ENCODE peak calls at places on chromosomes 5 and 9, in nine cellular contexts. F, Q, Y, H, D, O, A, E and M are unnamed samples.

GRCh38 chr5:154333016-154333415 is 112.8 kb upstream of the SAP30L start:
- DNase-seq in Y (no peak), O (no peak), D (no peak), E (no peak), H (no peak), F (no peak), Q (no peak), A (no peak), M (no peak)

GRCh38 chr9:89036862-89037261 is 45.6 kb downstream of the S1PR3 start:
- DNase-seq in A (peak; percentile 58), F (no peak), Q (no peak), E (no peak), D (no peak), H (no peak), Y (no peak), O (no peak), M (no peak)

GRCh38 chr9:4117835-4118610 is 181.8 kb downstream of the GLIS3 start:
- DNase-seq in Q (no peak), A (no peak), E (peak; percentile 28), Y (no peak), F (no peak), O (no peak), H (peak; percentile 28), D (no peak), M (no peak)

GRCh38 chr9:137272241-137273094 is 5.1 kb upstream of the TOR4A start:
- DNase-seq in D (no peak), H (no peak), Y (no peak), E (no peak), A (no peak), Q (no peak), F (no peak), O (no peak), M (peak; percentile 61)

GRCh38 chr5:137315534-137316345 is 183.4 kb downstream of the SPOCK1 start:
- DNase-seq in F (no peak), Y (no peak), E (no peak), Q (no peak), D (no peak), O (peak; percentile 57), H (no peak), A (peak; percentile 53), M (no peak)

GRCh38 chr5:8577792-8578191 is 708.8 kb downstream of the MTRR start:
- DNase-seq in D (no peak), A (no peak), H (no peak), E (no peak), F (no peak), Q (no peak), O (no peak), Y (no peak), M (no peak)

GRCh38 chr9:38243993-38244392 is 148.5 kb upstream of the ALDH1B1 start:
- DNase-seq in A (no peak), F (no peak), Y (no peak), Q (no peak), E (no peak), H (no peak), D (no peak), O (no peak), M (no peak)

GRCh38 chr5:38466444-38467189 is 89.8 kb downstream of the LIFR start:
- DNase-seq in A (peak; percentile 86), F (no peak), D (no peak), H (no peak), Y (peak; percentile 79), Q (no peak), O (no peak), E (no peak), M (no peak)

GRCh38 chr5:1490360-1490759 is 33.4 kb downstream of the LPCAT1 start:
- DNase-seq in A (no peak), Y (no peak), O (no peak), F (no peak), H (no peak), E (no peak), D (no peak), Q (no peak), M (no peak)
- H3K9me3 ChIP-seq in A (no peaks in the 10 kb centered on the region), Y (no peaks in the 10 kb centered on the region), O (no peaks in the 10 kb centered on the region), F (no peaks in the 10 kb centered on the region), H (no peaks in the 10 kb centered on the region), E (no peaks in the 10 kb centered on the region), D (no peaks in the 10 kb centered on the region), Q (no peaks in the 10 kb centered on the region), M (no peaks in the 10 kb centered on the region)

GRCh38 chr5:43034591-43034968 is 5.5 kb downstream of the ANXA2R start:
- DNase-seq in E (no peak), Q (peak; percentile 31), O (no peak), F (no peak), H (no peak), Y (no peak), A (no peak), D (peak; percentile 84), M (no peak)

GRCh38 chr5:43037929-43038510 is 2.1 kb downstream of the ANXA2R start:
- DNase-seq in D (peak; percentile 91), H (no peak), Y (no peak), F (no peak), O (no peak), A (no peak), E (peak; percentile 60), Q (peak; percentile 72), M (no peak)

GRCh38 chr5:43036856-43037711 is 3.0 kb downstream of the ANXA2R start:
- DNase-seq in H (no peak), A (no peak), D (peak; percentile 64), Q (peak; percentile 21), F (no peak), Y (no peak), E (no peak), O (no peak), M (no peak)

GRCh38 chr5:43038523-43038989 is 1.6 kb downstream of the ANXA2R start:
- DNase-seq in H (no peak), E (peak; percentile 47), Q (peak; percentile 54), F (no peak), O (no peak), Y (no peak), D (peak; percentile 87), A (no peak), M (no peak)

GRCh38 chr5:43036409-43036808 is 3.7 kb downstream of the ANXA2R start:
- DNase-seq in A (no peak), Y (no peak), E (no peak), Q (no peak), O (no peak), F (no peak), H (no peak), D (peak; percentile 23), M (no peak)
- H3K9me3 ChIP-seq in A (no peaks in the 10 kb centered on the region), Y (no peaks in the 10 kb centered on the region), E (no peaks in the 10 kb centered on the region), Q (no peaks in the 10 kb centered on the region), O (no peaks in the 10 kb centered on the region), F (no peaks in the 10 kb centered on the region), H (no peaks in the 10 kb centered on the region), D (no peaks in the 10 kb centered on the region), M (no peaks in the 10 kb centered on the region)

GRCh38 chr5:141261238-141261546 is 16.0 kb downstream of the PCDHB15 start:
- DNase-seq in D (no peak), Y (no peak), F (no peak), A (no peak), O (no peak), E (no peak), Q (no peak), H (no peak), M (no peak)

GRCh38 chr5:141258464-141258863 is 13.3 kb downstream of the PCDHB15 start:
- DNase-seq in E (no peak), O (no peak), D (no peak), F (no peak), Q (no peak), A (no peak), Y (no peak), H (no peak), M (no peak)

GRCh38 chr5:141258948-141259347 is 13.8 kb downstream of the PCDHB15 start:
- DNase-seq in Y (no peak), E (no peak), Q (no peak), A (no peak), H (no peak), F (no peak), D (no peak), O (no peak), M (no peak)

DNA sequence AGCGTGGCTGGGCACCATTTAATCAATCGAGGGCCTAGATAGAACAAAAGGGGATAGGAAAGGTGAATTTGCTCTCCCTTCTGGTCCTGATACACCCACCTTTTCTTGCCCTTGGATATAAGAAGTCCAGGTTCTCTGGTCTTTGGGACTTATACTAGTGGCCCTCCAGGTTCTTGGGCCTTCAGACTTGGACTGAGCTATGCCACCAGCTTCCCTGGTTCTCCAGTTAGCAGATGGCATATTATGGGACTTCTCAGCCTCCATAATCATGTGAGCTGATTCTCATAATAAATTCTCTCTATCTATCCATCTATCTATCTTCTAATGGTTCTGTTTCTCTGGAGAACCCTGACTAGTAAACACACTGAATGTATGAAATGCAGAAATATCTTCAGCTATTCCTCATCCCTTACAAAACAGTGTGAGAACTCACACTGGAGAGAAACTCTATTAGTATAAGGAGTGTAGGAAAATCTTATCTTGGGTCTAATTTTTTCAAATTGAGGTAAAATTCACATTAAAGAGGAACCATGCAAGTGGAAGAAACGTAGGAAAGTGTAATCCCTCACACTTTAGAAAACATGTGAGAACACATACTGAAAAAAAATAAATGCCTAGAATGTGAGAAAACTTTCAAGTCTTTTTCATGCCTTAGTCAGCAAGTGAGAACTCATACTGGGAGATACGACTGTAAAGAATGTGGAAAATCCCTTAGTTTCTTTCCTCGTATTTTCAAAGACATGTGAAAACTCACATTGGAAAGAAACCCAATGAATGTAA is 15.5 kb downstream of the PCDHB15 start:
- DNase-seq in F (peak; percentile 2), Q (no peak), E (no peak), H (no peak), A (no peak), O (no peak), D (no peak), Y (no peak), M (no peak)
- H3K9me3 ChIP-seq in F (peaks cover 20% of the 10 kb centered on the region), Q (peaks cover 48% of the 10 kb centered on the region), E (peaks cover 17% of the 10 kb centered on the region), H (peaks cover 98% of the 10 kb centered on the region), A (peaks cover 42% of the 10 kb centered on the region), O (no peaks in the 10 kb centered on the region), D (no peaks in the 10 kb centered on the region), Y (peaks cover 100% of the 10 kb centered on the region), M (peaks cover 54% of the 10 kb centered on the region)

GRCh38 chr5:110824936-110825441 is 86.2 kb downstream of the SLC25A46 start:
- DNase-seq in H (no peak), A (no peak), Q (no peak), F (no peak), O (no peak), E (no peak), D (no peak), Y (no peak), M (no peak)
- H3K9me3 ChIP-seq in H (peaks cover 30% of the 10 kb centered on the region), A (peaks cover 4% of the 10 kb centered on the region), Q (peaks cover 7% of the 10 kb centered on the region), F (peaks cover 7% of the 10 kb centered on the region), O (no peaks in the 10 kb centered on the region), E (peaks cover 2% of the 10 kb centered on the region), D (no peaks in the 10 kb centered on the region), Y (peaks cover 66% of the 10 kb centered on the region), M (no peaks in the 10 kb centered on the region)

GRCh38 chr5:45179686-45180085 is 370.9 kb downstream of the MRPS30 start:
- DNase-seq in F (no peak), A (no peak), H (no peak), D (no peak), Y (no peak), Q (no peak), O (no peak), E (no peak), M (no peak)
- H3K9me3 ChIP-seq in F (no peaks in the 10 kb centered on the region), A (no peaks in the 10 kb centered on the region), H (no peaks in the 10 kb centered on the region), D (no peaks in the 10 kb centered on the region), Y (no peaks in the 10 kb centered on the region), Q (no peaks in the 10 kb centered on the region), O (no peaks in the 10 kb centered on the region), E (no peaks in the 10 kb centered on the region), M (no peaks in the 10 kb centered on the region)

GRCh38 chr9:74940600-74940999 is 12.1 kb downstream of the C9orf40 start:
- DNase-seq in H (no peak), Q (no peak), D (no peak), F (no peak), A (no peak), O (no peak), E (peak; percentile 68), Y (no peak), M (no peak)
- H3K9me3 ChIP-seq in H (no peaks in the 10 kb centered on the region), Q (no peaks in the 10 kb centered on the region), D (no peaks in the 10 kb centered on the region), F (no peaks in the 10 kb centered on the region), A (no peaks in the 10 kb centered on the region), O (no peaks in the 10 kb centered on the region), E (no peaks in the 10 kb centered on the region), Y (no peaks in the 10 kb centered on the region), M (no peaks in the 10 kb centered on the region)